ENCODE peak calls at places on chromosomes 4 and X, in ten cellular contexts. N is upper lobe of right lung; B is Peyer's patch; M is iPS DF 6.9; G is H7; I is suprapubic skin; J is NT2/D1; Z is psoas muscle; A is pancreas; P is CD8-positive, alpha-beta memory T cell. R is an unnamed sample. For H3K36me3, the result is how much of the 10 kb centered on the place peaks cover.

GRCh38 chr4:179893967-179894590 is 2349.1 kb upstream of the TENM3 start:
- DNase-seq in N (no peak), B (no peak), M (no peak), G (no peak), I (no peak), J (no peak), Z (no peak), A (no peak), P (no peak), R (no peak)

GRCh38 chrX:136397001-136397400 is 90.7 kb upstream of the BRS3 start:
- DNase-seq in N (no peak), B (no peak), M (no peak), G (no peak), I (no peak), J (no peak), Z (no peak), A (no peak), P (no peak), R (no peak)

GRCh38 chrX:67544871-67545771 is 1.3 kb downstream of the AR start:
- DNase-seq in N (peak), B (peak), M (no peak), G (peak), I (no peak), J (no peak), Z (peak), A (peak), P (no peak), R (no peak)

GRCh38 chr4:95107635-95108034 is 349.9 kb downstream of the BMPR1B start:
- DNase-seq in N (no peak), B (no peak), M (no peak), G (no peak), I (no peak), J (no peak), Z (peak), A (no peak), P (no peak), R (no peak)

GRCh38 chr4:41145571-41146078 is 68.7 kb downstream of the APBB2 start:
- DNase-seq in N (no peak), B (no peak), M (no peak), G (no peak), I (no peak), J (no peak), Z (no peak), A (no peak), P (no peak), R (no peak)

GRCh38 chr4:155543126-155543765 is 123.4 kb upstream of the GUCY1A1 start:
- DNase-seq in N (no peak), B (no peak), M (no peak), G (no peak), I (no peak), J (no peak), Z (no peak), A (no peak), P (no peak), R (peak)

GRCh38 chr4:53137468-53137867 is 228.4 kb downstream of the SCFD2 start:
- DNase-seq in N (no peak), B (no peak), M (no peak), G (no peak), I (no peak), J (no peak), Z (no peak), A (no peak), P (no peak), R (no peak)

GRCh38 chrX:65451663-65452062 is 82.9 kb downstream of the LAS1L start:
- DNase-seq in N (no peak), B (no peak), M (no peak), G (peak), I (no peak), J (peak), Z (no peak), A (no peak), P (no peak), R (peak)

GRCh38 chrX:57607295-57608187 is 15.7 kb downstream of the ZXDB start:
- DNase-seq in N (no peak), B (no peak), M (no peak), G (no peak), I (no peak), J (no peak), Z (no peak), A (peak), P (no peak), R (no peak)

GRCh38 chr4:29052266-29052665 is 1667.9 kb upstream of the PCDH7 start:
- DNase-seq in N (no peak), B (no peak), M (no peak), G (no peak), I (no peak), J (no peak), Z (no peak), A (no peak), P (no peak), R (no peak)

GRCh38 chr4:139144911-139145551 is 32.0 kb downstream of the ELF2 start:
- DNase-seq in N (no peak), B (no peak), M (no peak), G (no peak), I (no peak), J (no peak), Z (no peak), A (no peak), P (no peak), R (no peak)

GRCh38 chrX:118971552-118971951 is 2.9 kb upstream of the LONRF3 start:
- DNase-seq in N (no peak), B (no peak), M (no peak), G (peak), I (no peak), J (peak), Z (no peak), A (no peak), P (no peak), R (no peak)

GRCh38 chrX:119028733-119029110 is 44.1 kb upstream of the CT47C1 start:
- DNase-seq in N (no peak), B (no peak), M (no peak), G (no peak), I (no peak), J (no peak), Z (no peak), A (no peak), P (no peak), R (no peak)

GRCh38 chr4:83208776-83209365 is 75.7 kb downstream of the COQ2 start:
- DNase-seq in N (no peak), B (no peak), M (no peak), G (no peak), I (no peak), J (no peak), Z (no peak), A (no peak), P (no peak), R (no peak)

GRCh38 chr4:6878451-6879059 is 31.1 kb upstream of the TBC1D14 start:
- DNase-seq in N (no peak), B (no peak), M (no peak), G (no peak), I (no peak), J (no peak), Z (no peak), A (no peak), P (no peak), R (no peak)

DNA sequence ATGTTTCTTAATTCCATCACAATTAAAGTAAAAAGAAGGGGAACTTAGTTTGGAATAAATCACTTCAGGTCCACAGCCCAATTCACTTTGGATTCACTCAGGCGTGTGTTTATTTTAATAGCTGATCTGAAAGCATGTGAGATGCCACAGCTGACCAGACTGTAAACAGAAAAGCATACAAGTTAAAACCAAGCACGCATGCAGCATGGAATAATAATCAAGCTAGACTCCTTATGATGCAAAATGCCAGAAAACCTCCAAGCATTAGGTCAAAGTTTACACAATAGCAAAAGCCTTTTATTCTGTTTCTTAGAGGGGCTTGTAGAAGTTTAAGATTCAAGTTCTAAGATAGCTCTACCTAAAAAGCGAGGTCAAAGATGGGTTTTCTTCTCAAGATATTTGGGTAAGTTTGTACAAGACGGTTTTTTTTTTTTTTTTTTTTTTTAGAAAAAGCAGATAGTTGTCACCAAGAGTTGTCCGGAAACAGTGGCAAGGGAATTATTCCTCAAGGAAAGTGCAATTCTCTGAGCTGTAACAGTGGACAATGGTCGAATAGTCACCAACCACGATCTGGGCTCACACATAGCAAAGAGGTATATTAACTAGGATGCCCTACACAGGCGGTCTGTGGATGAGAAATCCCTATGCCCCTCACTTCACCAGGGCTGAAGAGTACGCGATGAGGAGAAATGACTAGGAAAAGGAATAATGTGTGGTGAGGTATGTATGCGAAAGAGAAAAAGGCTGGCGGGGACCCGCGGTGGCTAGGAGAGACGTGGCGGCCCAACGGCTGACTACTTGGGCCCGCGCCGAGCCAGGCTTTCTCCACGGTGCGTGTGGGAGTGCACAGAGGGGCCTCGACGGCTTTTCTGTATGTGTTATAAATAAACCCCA is 680 bp upstream of the PRRG1 start:
- DNase-seq in N (no peak), B (no peak), M (no peak), G (no peak), I (no peak), J (no peak), Z (no peak), A (no peak), P (no peak), R (no peak)
- H3K4me3 ChIP-seq in N (peak), B (peak), M (peak), G (peak), I (peak), J (peak), Z (peak), A (peak), P (no peak), R (peak)

GRCh38 chr4:1987296-1987695 is 21.5 kb downstream of the NELFA start:
- DNase-seq in N (peak), B (no peak), M (no peak), G (peak), I (no peak), J (no peak), Z (no peak), A (peak), P (no peak), R (no peak)

GRCh38 chr4:1985780-1986577 is 22.8 kb downstream of the NELFA start:
- DNase-seq in N (peak), B (no peak), M (no peak), G (peak), I (no peak), J (no peak), Z (no peak), A (no peak), P (no peak), R (no peak)

GRCh38 chr4:1987721-1988326 is 20.9 kb downstream of the NELFA start:
- DNase-seq in N (peak), B (no peak), M (no peak), G (peak), I (no peak), J (no peak), Z (no peak), A (no peak), P (no peak), R (no peak)

GRCh38 chr4:1985287-1985686 is 23.5 kb downstream of the NELFA start:
- DNase-seq in N (peak), B (no peak), M (no peak), G (peak), I (no peak), J (no peak), Z (no peak), A (no peak), P (no peak), R (no peak)

DNA sequence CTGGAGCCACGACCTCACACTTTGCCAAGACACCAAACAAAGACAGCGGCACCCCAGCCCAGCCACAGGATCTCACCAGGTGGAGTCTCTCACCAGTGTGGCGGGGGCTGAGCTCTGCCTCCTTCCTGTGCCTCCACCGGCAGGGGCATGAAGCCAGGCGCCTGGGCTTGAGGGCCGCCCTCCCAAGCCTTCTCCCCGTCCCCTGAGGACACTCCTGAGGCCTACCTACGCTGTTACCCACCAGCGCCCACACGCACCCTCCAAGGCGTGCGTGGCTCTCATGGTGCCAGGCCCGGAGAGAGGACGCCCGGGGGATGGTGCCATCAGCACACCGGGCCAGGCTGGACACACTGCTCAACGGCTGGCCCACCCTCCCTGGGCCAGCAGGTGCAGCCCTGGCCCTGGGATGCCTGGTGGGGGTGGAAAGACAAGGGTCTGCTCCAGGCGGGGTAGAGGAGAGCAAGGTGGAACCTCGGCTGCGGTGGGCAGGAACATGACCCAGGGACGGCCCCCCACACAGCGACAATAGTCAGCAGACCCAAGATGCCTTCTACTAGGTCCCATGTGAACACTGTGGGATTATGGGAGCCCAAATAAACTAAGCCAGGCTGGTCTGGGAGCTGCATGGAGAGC is 22.1 kb downstream of the NELFA start:
- DNase-seq in N (peak), B (no peak), M (no peak), G (peak), I (no peak), J (no peak), Z (no peak), A (peak), P (no peak), R (no peak)
- H3K36me3 ChIP-seq in N (half or more), B (under half), M (half or more), G (under half), I (half or more), J (half or more), Z (under half), A (under half), P (under half), R (half or more)

GRCh38 chr4:186767794-186768193 is 44.1 kb upstream of the FAT1 start:
- DNase-seq in N (no peak), B (no peak), M (no peak), G (no peak), I (no peak), J (no peak), Z (no peak), A (no peak), P (no peak), R (no peak)

GRCh38 chr4:186762865-186763264 is 39.2 kb upstream of the FAT1 start:
- DNase-seq in N (no peak), B (no peak), M (no peak), G (no peak), I (no peak), J (no peak), Z (no peak), A (no peak), P (no peak), R (peak)

GRCh38 chr4:186765138-186765537 is 41.5 kb upstream of the FAT1 start:
- DNase-seq in N (no peak), B (peak), M (no peak), G (peak), I (no peak), J (no peak), Z (peak), A (no peak), P (no peak), R (no peak)

GRCh38 chr4:186764457-186764856 is 40.8 kb upstream of the FAT1 start:
- DNase-seq in N (no peak), B (no peak), M (no peak), G (no peak), I (no peak), J (no peak), Z (no peak), A (no peak), P (no peak), R (no peak)

GRCh38 chr4:186765673-186766546 is 42.3 kb upstream of the FAT1 start:
- DNase-seq in N (no peak), B (peak), M (no peak), G (no peak), I (no peak), J (no peak), Z (no peak), A (no peak), P (no peak), R (no peak)
- H3K4me3 ChIP-seq in N (no peak), B (peak), M (no peak), G (no peak), I (no peak), J (no peak), Z (no peak), A (no peak), P (no peak), R (no peak)

DNA sequence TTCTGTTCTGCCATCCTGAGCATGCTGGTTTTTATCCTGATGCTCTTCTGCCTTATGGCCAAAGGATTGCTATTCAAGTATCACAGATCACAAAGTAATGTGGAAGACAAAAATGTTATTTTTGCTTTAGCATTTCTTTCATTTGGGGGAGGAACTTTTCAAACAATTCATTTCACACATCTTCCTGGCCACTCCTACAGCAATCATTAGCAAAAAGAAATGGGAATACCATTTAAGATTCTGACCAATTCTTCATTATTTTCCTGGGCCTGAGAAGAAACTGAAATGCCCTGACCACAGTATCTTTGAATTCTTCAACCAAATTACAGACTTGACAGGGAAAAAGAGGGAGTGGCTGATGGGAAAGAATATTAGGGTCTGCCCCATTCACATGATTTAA is 38.0 kb upstream of the GRID2 start:
- DNase-seq in N (no peak), B (no peak), M (no peak), G (no peak), I (no peak), J (no peak), Z (no peak), A (no peak), P (no peak), R (no peak)
- H3K36me3 ChIP-seq in N (under half), B (under half), M (under half), G (half or more), I (under half), J (under half), Z (under half), A (under half), P (under half), R (under half)

DNA sequence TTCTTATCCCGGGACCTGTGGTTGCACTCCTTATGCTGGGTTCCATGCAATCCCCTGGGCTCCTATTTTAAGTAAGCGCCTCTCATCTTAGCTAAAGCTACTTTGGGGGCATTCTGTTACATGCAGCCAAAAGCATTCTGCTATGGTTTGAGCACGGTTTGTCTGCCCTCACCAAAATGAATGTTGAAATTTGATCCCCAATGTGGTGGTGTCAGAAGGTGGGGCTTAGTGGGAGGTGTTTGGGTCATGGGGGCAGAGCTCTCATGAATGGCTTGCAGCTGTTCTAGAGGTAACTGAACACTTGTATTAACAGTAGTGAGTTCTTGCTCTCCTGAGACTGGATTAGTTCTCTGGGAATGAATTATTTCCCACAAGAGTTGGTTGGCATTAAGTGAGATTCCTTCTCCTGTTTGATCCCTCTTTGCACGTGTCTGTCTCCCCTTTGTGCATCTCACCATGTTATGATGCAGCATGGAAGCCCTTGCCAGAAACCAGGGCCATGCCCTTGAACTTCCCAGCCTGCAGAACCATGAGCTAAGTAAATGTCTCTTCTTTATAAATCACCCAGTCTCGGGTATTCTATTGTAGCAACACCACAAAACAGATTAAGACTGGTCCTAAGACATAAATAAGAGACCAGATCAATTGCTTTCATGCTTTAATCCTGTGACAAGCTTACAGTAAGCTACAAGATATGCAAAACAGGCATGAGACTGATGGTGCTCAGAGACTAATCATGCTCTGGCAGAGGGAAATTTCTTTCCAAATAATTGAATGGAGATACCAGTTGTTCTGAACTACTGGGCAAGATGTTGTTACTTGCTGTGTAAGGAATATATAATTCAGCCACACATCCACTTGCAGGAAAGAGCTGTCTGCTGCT is 141.7 kb downstream of the TSPAN5 start:
- DNase-seq in N (no peak), B (no peak), M (no peak), G (no peak), I (no peak), J (no peak), Z (no peak), A (no peak), P (no peak), R (peak)
- H3K4me3 ChIP-seq in N (no peak), B (no peak), M (no peak), G (no peak), I (no peak), J (no peak), Z (no peak), A (no peak), P (no peak), R (no peak)

DNA sequence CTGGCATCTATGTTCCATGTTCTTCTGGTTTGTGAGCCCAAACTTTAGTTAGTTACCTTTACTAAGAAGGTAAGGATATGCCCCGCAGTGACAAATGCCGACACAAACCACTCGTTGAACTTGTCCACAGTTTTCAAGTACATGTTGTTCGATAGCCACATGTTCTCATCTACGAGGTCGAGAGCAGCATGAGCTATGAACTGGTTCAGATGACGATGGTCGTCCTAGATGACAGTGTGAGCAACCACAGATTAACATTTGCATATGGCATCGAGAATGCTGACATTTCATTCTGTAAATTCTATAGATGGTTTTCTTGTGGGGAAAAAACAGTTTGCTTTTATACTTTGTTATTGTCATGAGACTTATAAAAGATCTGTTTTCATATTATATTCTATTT is 18.0 kb downstream of the TRAPPC2 start:
- DNase-seq in N (no peak), B (no peak), M (no peak), G (no peak), I (no peak), J (no peak), Z (no peak), A (no peak), P (peak), R (no peak)
- H3K36me3 ChIP-seq in N (under half), B (under half), M (under half), G (under half), I (under half), J (half or more), Z (under half), A (under half), P (under half), R (under half)

GRCh38 chr4:185020293-185020808 is 2.1 kb downstream of the HELT start:
- DNase-seq in N (no peak), B (no peak), M (no peak), G (peak), I (no peak), J (no peak), Z (no peak), A (no peak), P (no peak), R (no peak)
- H3K4me3 ChIP-seq in N (no peak), B (no peak), M (peak), G (peak), I (peak), J (peak), Z (peak), A (no peak), P (no peak), R (no peak)

R was measured in A673.